ENCODE peak calls at places on chromosomes 7 and 10, in six cellular contexts. F is heart left ventricle, Q is breast epithelium, G is choroid plexus epithelial cell, E is GM06990, I is body of pancreas. J is an unnamed sample.

GRCh38 chr10:49474901-49475300 is 64.0 kb downstream of the ERCC6 start:
- DNase-seq in F (no peak), Q (no peak), G (peak), E (no peak), I (no peak), J (no peak)

GRCh38 chr7:83872501-83872900 is 223.6 kb upstream of the SEMA3E start:
- DNase-seq in F (no peak), Q (no peak), G (no peak), E (no peak), I (no peak), J (no peak)

GRCh38 chr7:80772347-80773101 is 134.1 kb downstream of the CD36 start:
- DNase-seq in F (no peak), Q (no peak), G (no peak), E (no peak), I (no peak), J (no peak)

GRCh38 chr7:46285856-46286255 is 364.8 kb upstream of the IGFBP3 start:
- DNase-seq in F (no peak), Q (no peak), G (no peak), E (no peak), I (no peak), J (no peak)

GRCh38 chr10:49187950-49188761 is at the start of gene TMEM273:
- DNase-seq in F (peak), Q (no peak), G (no peak), E (no peak), I (peak), J (peak)

GRCh38 chr10:404341-404740 is 269.1 kb downstream of the ZMYND11 start:
- DNase-seq in F (no peak), Q (no peak), G (peak), E (no peak), I (no peak), J (no peak)

GRCh38 chr10:72259491-72260214 is 14.1 kb upstream of the DDIT4 start:
- DNase-seq in F (no peak), Q (no peak), G (peak), E (no peak), I (no peak), J (no peak)

GRCh38 chr10:484925-485661 is 204.4 kb downstream of the DIP2C start:
- DNase-seq in F (no peak), Q (no peak), G (peak), E (peak), I (no peak), J (no peak)

GRCh38 chr10:58180633-58181032 is 87.1 kb downstream of the IPMK start:
- DNase-seq in F (no peak), Q (no peak), G (peak), E (no peak), I (no peak), J (no peak)

GRCh38 chr10:3820255-3820654 is 35.2 kb upstream of the KLF6 start:
- DNase-seq in F (no peak), Q (no peak), G (peak), E (no peak), I (no peak), J (no peak)

GRCh38 chr7:28348631-28349030 is 63.7 kb upstream of the CREB5 start:
- DNase-seq in F (peak), Q (peak), G (no peak), E (no peak), I (peak), J (no peak)

GRCh38 chr7:152735443-152736004 is 24.0 kb upstream of the ACTR3B start:
- DNase-seq in F (no peak), Q (no peak), G (no peak), E (no peak), I (no peak), J (no peak)

GRCh38 chr7:2082357-2083038 is 150.2 kb downstream of the MAD1L1 start:
- DNase-seq in F (no peak), Q (peak), G (peak), E (no peak), I (peak), J (no peak)

GRCh38 chr7:22907805-22908204 is 85.2 kb upstream of the TOMM7 start:
- DNase-seq in F (no peak), Q (no peak), G (no peak), E (no peak), I (no peak), J (no peak)

GRCh38 chr10:45456822-45457221 is 82.8 kb downstream of the ALOX5 start:
- DNase-seq in F (no peak), Q (peak), G (no peak), E (no peak), I (no peak), J (no peak)

GRCh38 chr10:102230861-102231356 is 4.8 kb downstream of the ELOVL3 start:
- DNase-seq in F (peak), Q (no peak), G (peak), E (peak), I (peak), J (peak)

GRCh38 chr7:80722596-80723141 is 84.2 kb downstream of the CD36 start:
- DNase-seq in F (peak), Q (peak), G (peak), E (no peak), I (peak), J (no peak)

GRCh38 chr10:132016514-132016913 is 34.8 kb upstream of the BNIP3 start:
- DNase-seq in F (no peak), Q (no peak), G (no peak), E (no peak), I (no peak), J (no peak)

GRCh38 chr7:140390466-140391190 is 7.7 kb downstream of the SLC37A3 start:
- DNase-seq in F (no peak), Q (no peak), G (peak), E (peak), I (no peak), J (no peak)

GRCh38 chr10:54470324-54470631 is 330.8 kb downstream of the PCDH15 start:
- DNase-seq in F (no peak), Q (no peak), G (no peak), E (no peak), I (no peak), J (no peak)

GRCh38 chr10:7797582-7797981 is 9.6 kb downstream of the ATP5F1C start:
- DNase-seq in F (peak), Q (no peak), G (peak), E (no peak), I (no peak), J (no peak)

GRCh38 chr10:26481914-26482550 is 43.9 kb downstream of the APBB1IP start:
- DNase-seq in F (no peak), Q (no peak), G (no peak), E (no peak), I (no peak), J (no peak)

GRCh38 chr7:31788445-31788844 is 101.4 kb downstream of the PPP1R17 start:
- DNase-seq in F (no peak), Q (no peak), G (no peak), E (peak), I (no peak), J (no peak)

GRCh38 chr7:150988230-150989226 is 2.3 kb upstream of the NOS3 start:
- DNase-seq in F (peak), Q (no peak), G (peak), E (no peak), I (peak), J (peak)

GRCh38 chr7:128437426-128438332 is 18.0 kb upstream of the HILPDA start:
- DNase-seq in F (no peak), Q (no peak), G (no peak), E (no peak), I (no peak), J (no peak)

GRCh38 chr7:99429756-99430155 is 8.8 kb downstream of the PTCD1 start:
- DNase-seq in F (no peak), Q (no peak), G (no peak), E (no peak), I (no peak), J (no peak)

GRCh38 chr10:73796766-73797165 is 11.4 kb downstream of the ZSWIM8 start:
- DNase-seq in F (no peak), Q (no peak), G (no peak), E (no peak), I (no peak), J (no peak)

GRCh38 chr10:102931643-102932042 is 13.5 kb downstream of the CNNM2 start:
- DNase-seq in F (no peak), Q (no peak), G (no peak), E (no peak), I (no peak), J (no peak)

GRCh38 chr7:43847496-43847895 is 21.8 kb downstream of the MRPS24 start:
- DNase-seq in F (no peak), Q (no peak), G (no peak), E (no peak), I (no peak), J (no peak)

GRCh38 chr10:60464659-60465058 is 75.0 kb upstream of the ANK3 start:
- DNase-seq in F (no peak), Q (no peak), G (no peak), E (no peak), I (no peak), J (no peak)

GRCh38 chr10:60465801-60466200 is 76.1 kb upstream of the ANK3 start:
- DNase-seq in F (no peak), Q (no peak), G (peak), E (no peak), I (no peak), J (no peak)

GRCh38 chr10:60461688-60462087 is 72.0 kb upstream of the ANK3 start:
- DNase-seq in F (no peak), Q (no peak), G (no peak), E (no peak), I (no peak), J (no peak)

GRCh38 chr10:60466267-60467201 is 76.9 kb upstream of the ANK3 start:
- DNase-seq in F (no peak), Q (no peak), G (no peak), E (no peak), I (no peak), J (no peak)

DNA sequence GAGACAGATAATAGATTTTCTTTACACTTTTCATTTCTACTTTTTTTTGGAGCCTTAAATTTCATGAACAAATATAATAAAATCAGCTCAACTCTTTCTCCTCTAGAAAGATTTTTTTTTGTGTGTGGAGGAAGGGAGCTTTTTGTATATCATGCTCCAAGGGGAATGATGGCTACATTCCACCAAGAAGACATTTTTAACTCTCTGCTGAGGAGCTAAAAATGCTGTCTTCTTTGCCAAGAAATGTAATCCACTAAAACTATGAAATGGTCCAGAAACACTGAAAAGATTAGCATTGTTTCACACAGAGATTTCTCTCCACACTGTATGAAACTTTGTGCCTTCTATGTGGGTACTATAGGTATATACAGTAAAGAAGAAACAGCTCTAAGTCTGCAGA is 74.1 kb upstream of the ANK3 start:
- DNase-seq in F (no peak), Q (no peak), G (no peak), E (no peak), I (no peak), J (no peak)
- TF ChIP-seq CTCF in F (no peak), Q (no peak), G (no peak), E (no peak), I (no peak), J (no peak)

GRCh38 chr10:24467094-24467493 is 256.6 kb downstream of the ARHGAP21 start:
- DNase-seq in F (no peak), Q (no peak), G (no peak), E (no peak), I (no peak), J (no peak)

GRCh38 chr10:24466616-24466949 is 257.1 kb downstream of the ARHGAP21 start:
- DNase-seq in F (no peak), Q (no peak), G (no peak), E (no peak), I (peak), J (no peak)

GRCh38 chr10:24467605-24468004 is 256.1 kb downstream of the ARHGAP21 start:
- DNase-seq in F (no peak), Q (no peak), G (peak), E (no peak), I (no peak), J (no peak)

GRCh38 chr10:24465124-24465874 is 256.4 kb downstream of the KIAA1217 start:
- DNase-seq in F (no peak), Q (peak), G (peak), E (no peak), I (peak), J (peak)

GRCh38 chr10:24465899-24466615 is 257.1 kb downstream of the KIAA1217 start:
- DNase-seq in F (no peak), Q (peak), G (peak), E (peak), I (peak), J (peak)
- H3K4me3 ChIP-seq in F (peak), Q (peak), G (peak), E (no peak), I (no peak), J (peak)

DNA sequence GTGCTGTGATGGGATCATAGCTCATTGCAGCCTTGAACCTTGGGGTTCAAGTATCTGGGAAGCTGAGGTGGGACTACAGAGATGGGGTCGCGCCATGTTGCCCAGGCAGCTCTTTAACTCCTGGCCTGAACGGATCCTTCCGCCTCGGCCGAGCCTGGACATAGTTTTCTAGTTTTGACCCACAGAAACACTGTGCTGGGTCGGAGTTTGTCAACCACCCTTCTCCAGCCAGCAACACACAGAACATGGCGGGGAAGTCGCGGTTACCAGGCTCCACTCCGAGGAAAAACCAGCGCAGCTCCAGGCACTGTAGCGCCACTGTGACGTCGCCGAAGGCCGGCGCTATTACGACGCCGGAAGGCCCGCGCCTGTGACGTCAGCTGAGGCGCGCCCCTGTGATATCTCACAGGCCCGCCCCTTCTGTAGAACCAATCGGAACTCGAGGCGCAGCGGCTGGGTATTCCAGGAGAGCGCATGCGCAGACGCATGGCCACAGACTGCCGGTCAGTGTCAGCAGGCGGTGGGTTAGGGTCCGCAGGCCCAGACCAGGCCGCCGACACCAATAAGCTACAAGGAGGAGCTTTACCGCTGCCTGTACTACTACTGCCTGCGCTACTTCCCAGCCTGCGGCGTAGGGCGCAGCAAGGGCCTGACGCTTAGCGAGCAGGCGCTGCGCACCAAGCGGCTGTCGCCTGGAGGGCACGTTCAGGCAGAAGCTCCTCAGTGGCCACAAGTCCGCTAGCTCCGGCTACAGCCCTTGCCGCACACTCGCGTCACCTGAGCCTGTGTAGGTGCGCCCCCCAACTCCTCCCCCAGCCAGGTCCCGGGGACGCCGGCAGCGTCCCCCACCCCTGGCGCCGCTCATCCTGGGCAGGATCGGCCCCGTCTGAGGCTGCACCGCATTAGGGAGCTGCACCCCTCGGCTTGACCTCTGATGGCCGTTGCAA is 135.2 kb upstream of the KCTD7 start:
- DNase-seq in F (peak), Q (peak), G (peak), E (peak), I (peak), J (peak)
- TF ChIP-seq CTCF in F (no peak), Q (peak), G (peak), E (peak), I (peak), J (peak)

DNA sequence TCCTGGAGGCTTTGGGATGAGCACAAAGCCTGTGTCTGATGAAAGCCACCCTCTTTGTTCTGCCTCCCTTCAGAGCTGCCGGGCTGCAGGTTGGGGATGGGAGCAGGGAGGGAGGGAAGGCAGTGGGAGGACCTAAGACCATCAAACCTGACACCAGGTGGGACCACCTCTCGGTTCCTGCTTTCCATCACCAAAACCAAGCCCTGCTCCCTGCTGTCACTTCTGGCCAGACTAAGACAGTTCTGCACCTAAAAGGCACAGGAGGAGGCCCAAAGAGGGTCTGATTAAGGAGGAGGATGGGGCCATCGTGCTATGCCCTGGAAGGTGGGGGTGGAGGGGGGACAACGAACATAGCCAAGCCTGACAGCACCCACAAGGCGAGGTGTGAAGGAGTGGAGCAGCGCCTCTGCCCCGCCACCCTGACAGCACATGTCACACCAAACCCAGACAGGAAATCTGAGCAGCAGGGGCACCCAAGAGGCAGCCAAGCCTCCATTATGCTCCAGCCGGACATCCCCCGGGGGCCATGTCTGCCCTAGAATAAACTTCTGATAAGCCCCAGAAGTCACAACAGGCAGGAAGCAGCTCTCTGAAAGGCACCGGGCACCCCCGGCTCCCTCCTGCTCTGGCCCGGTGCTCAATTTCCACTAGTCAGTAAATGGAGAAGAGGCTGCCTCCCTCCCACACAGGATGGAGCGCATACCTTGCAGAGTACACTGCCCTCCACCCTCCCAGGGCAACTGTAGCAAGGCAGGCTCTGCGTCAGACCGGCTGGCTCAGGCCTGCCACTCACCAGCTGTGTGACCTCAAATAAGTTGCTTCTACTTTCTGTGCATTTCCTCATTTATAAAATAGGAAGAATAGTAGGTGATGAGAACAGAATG is 48.9 kb downstream of the DLG5 start:
- DNase-seq in F (peak), Q (peak), G (peak), E (peak), I (no peak), J (peak)
- H3K4me3 ChIP-seq in F (no peak), Q (peak), G (no peak), E (no peak), I (no peak), J (no peak)

DNA sequence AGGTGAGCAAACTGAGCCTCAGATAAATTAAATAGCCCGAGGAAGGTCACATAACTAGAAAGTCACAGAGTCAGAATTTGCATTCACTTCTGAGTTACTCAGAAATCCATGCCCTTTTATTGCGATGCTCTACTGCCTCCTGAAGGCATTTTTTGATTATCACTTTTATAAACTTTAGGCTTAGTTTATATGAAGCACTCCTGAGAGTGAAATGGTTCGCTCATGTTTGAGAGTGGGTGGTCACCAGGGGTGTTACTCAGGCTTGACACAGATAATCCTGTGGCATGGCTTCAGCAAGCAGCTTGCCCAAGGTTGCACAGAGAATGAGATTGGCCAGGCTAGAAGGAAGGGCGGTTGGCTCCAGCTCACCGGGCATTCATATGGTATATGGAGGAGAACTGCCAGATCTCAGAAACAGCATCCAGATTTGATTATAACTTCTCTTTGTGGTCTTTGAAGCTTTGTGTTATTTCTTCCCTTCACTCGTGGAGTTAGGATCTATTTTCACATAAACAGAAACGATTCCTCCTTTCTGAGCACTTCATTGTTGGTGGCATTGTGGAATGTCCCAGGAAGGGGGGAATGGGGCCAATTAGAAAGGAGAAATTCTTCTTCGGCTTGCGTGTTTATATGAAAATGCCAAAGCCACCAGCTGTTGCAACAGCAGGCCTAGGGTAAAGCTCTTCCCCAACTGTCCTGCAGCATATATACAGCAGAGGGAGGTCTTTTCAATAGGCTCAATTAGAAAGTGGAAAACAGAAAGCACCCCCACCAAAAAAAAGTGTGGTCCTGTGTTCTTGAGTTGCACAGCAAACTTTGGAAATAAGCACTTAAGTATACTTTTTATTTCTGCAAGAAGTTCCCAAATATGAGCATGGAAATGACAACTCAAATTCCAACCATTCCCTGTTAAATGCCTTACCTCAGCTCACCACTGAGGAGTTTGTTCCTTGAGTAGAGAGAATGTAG is 628.8 kb downstream of the SUGCT start:
- DNase-seq in F (no peak), Q (no peak), G (peak), E (no peak), I (no peak), J (no peak)
- TF ChIP-seq CTCF in F (peak), Q (no peak), G (peak), E (no peak), I (no peak), J (no peak)

J was measured in mucosa of descending colon.